ENCODE peak calls at places on chromosomes 5 and 9, in four cellular contexts. E is cardiac muscle cell, I is IMR-90, H is gastrocnemius medialis. S is an unnamed sample.

GRCh38 chr9:121744002-121744686 is 92.7 kb downstream of the DAB2IP start:
- DNase-seq in E (peak), I (peak), H (peak), S (no peak)

GRCh38 chr5:13648822-13649221 is 295.7 kb downstream of the DNAH5 start:
- DNase-seq in E (peak), I (no peak), H (no peak), S (no peak)

GRCh38 chr5:137470111-137470920 is 28.8 kb downstream of the SPOCK1 start:
- DNase-seq in E (no peak), I (peak), H (peak), S (peak)

GRCh38 chr5:154315196-154315595 is 124.7 kb downstream of the GALNT10 start:
- DNase-seq in E (no peak), I (no peak), H (no peak), S (no peak)

GRCh38 chr5:54249210-54250028 is 61.0 kb downstream of the ARL15 start:
- DNase-seq in E (peak), I (peak), H (no peak), S (no peak)

GRCh38 chr5:153498516-153498915 is 8.0 kb downstream of the GRIA1 start:
- DNase-seq in E (no peak), I (no peak), H (no peak), S (peak)

GRCh38 chr9:34556231-34556525 is 33.3 kb downstream of the CNTFR start:
- DNase-seq in E (no peak), I (no peak), H (no peak), S (no peak)

GRCh38 chr5:159097461-159098284 is 2.0 kb downstream of the EBF1 start:
- DNase-seq in E (no peak), I (peak), H (peak), S (peak)

GRCh38 chr5:74851684-74852353 is 14.4 kb downstream of the FAM169A start:
- DNase-seq in E (no peak), I (peak), H (no peak), S (peak)

GRCh38 chr5:139863855-139864558 is 68.4 kb downstream of the PSD2 start:
- DNase-seq in E (peak), I (peak), H (peak), S (peak)

GRCh38 chr5:131303537-131303936 is 39.7 kb downstream of the CDC42SE2 start:
- DNase-seq in E (no peak), I (peak), H (no peak), S (peak)

DNA sequence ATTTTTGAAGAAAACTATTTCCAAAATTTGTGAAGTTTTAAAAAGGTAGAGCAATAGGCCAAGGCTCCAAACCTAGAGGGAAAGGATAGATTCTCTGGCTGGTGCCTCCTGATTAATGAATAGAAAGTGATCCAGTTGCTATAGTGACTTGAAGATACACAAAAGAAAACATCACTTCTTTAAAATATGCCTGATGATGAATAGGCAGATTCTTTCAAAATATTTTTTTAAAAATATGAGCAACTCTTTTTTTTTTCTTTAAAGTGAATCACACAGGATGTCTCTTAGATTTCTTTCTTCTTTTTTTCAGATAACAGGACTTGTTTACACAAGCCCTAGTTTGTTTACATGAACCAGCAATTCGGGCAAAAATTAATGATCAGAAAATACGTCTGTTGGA is 124.4 kb downstream of the RFK start:
- DNase-seq in E (no peak), I (peak), H (no peak), S (no peak)
- TF ChIP-seq CTCF in E (no peak), I (no peak), H (no peak), S (no peak)

GRCh38 chr5:134116291-134116690 is 1.8 kb downstream of the TCF7 start:
- DNase-seq in E (no peak), I (no peak), H (no peak), S (no peak)
- TF ChIP-seq CTCF in E (no peak), I (no peak), H (no peak), S (no peak)

DNA sequence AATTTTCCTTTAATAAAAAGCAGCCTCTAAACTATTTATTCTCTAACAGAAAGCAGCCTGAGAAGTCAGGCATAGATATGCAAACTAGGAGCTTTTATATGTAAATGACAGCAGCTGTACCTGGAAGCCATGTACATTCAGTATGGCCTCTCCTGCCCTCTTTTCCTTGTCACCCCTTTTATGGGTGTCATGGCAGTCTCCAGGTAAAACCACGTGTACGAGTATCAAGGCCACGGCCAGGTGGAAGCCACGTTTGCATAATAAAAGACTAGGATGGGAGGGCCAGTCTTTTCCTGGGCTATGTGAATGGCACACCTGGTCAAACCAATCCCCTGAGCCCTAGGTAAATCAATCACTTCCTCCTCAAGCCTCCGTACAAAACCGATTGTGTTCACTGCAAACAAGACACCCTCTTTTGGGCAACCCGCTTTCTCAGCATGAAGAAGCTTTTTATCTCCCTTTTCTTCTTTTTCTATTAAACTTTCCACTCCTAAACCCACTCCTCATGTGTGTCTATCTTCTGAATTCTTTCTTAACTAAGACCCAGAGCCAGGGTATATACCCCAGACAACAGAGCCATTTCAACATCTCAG is 419.5 kb upstream of the CTNND2 start:
- DNase-seq in E (no peak), I (no peak), H (no peak), S (no peak)
- TF ChIP-seq CTCF in E (no peak), I (no peak), H (no peak), S (no peak)

GRCh38 chr5:111775224-111775623 is 18.2 kb upstream of the NREP start:
- DNase-seq in E (no peak), I (peak), H (no peak), S (peak)

GRCh38 chr5:111776903-111777302 is 19.9 kb upstream of the NREP start:
- DNase-seq in E (no peak), I (no peak), H (no peak), S (no peak)

GRCh38 chr5:111774525-111774924 is 17.5 kb upstream of the NREP start:
- DNase-seq in E (peak), I (peak), H (no peak), S (peak)

GRCh38 chr5:111777382-111777781 is 20.4 kb upstream of the NREP start:
- DNase-seq in E (no peak), I (no peak), H (no peak), S (no peak)

DNA sequence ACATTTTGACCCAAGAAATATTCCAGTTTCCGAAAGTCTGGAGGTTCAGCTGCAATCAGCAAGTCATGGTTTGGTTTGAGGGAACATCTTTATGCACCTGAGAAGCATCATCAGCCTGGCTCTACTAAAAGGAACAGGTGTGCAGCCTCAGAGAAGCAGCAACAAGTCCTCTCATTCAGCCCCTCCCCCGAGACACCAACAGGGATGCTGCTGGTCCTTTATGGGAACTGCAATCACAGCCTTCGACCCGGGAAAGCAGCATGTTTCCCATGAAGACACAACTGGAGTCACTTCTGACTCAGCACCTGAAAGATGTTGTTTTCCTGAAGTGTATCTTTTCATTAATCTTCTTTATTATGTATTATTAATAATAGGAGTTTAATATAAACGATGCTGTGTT is 15.5 kb upstream of the NREP start:
- DNase-seq in E (no peak), I (peak), H (no peak), S (no peak)
- TF ChIP-seq CTCF in E (no peak), I (no peak), H (no peak), S (no peak)

GRCh38 chr9:99826579-99826978 is 4.9 kb downstream of the NR4A3 start:
- DNase-seq in E (no peak), I (no peak), H (no peak), S (no peak)

GRCh38 chr9:99822596-99823391 is 1.1 kb downstream of the NR4A3 start:
- DNase-seq in E (peak), I (peak), H (peak), S (peak)

GRCh38 chr9:99825158-99826046 is 3.7 kb downstream of the NR4A3 start:
- DNase-seq in E (no peak), I (no peak), H (no peak), S (no peak)

GRCh38 chr9:99823392-99824377 is 2.0 kb downstream of the NR4A3 start:
- DNase-seq in E (peak), I (peak), H (no peak), S (peak)

GRCh38 chr9:99824378-99825157 is 2.9 kb downstream of the NR4A3 start:
- DNase-seq in E (peak), I (no peak), H (no peak), S (peak)
- TF ChIP-seq CTCF in E (peak), I (peak), H (peak), S (peak)

GRCh38 chr9:81570083-81570482 is 119.3 kb downstream of the TLE1 start:
- DNase-seq in E (no peak), I (no peak), H (no peak), S (no peak)

GRCh38 chr9:81578606-81579005 is 110.7 kb downstream of the TLE1 start:
- DNase-seq in E (no peak), I (peak), H (no peak), S (no peak)

GRCh38 chr9:81574399-81574798 is 114.9 kb downstream of the TLE1 start:
- DNase-seq in E (no peak), I (peak), H (no peak), S (peak)

GRCh38 chr9:81575976-81576375 is 113.4 kb downstream of the TLE1 start:
- DNase-seq in E (no peak), I (peak), H (no peak), S (peak)

DNA sequence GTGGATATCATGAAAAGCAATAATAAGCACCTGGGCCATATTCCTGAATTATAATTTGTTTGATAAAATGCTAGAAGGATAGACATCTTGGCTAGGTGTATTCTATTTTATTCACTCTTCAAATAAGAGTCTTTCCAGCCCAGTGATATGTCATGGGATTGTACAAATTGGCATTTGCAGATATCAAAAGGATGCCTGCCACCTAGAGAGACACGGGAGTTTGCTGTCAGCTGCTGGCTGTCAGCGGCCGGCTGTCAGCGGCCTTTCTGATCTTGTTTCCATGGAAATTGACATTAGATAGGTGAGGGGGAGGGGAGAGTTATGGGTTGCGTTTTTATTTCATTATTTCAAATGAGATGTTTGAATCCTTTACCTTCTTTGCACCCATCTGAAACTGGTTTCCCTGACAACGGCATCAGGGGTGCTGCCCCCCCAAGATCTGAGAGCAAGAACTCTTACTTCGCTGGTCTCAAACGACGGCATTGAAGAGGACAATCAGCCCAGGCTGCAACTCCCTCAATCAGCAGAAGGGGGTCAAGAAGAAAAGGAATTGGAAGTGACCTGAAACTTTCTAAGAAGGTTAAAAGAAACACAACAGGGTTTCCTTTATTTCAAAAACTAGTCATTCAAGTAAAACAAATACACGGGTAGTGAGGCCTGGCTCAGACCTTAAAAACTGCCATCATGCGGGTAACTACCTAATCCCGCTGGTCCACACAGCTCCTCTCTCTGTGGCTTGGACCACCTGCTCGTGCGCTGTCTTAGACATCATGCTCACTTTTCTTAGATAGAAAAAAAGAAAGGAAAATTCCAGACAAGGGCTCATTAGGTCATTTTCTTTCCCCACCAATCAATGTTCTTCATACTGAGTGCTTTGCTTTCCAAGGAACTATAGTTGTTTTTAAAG is 115.7 kb downstream of the TLE1 start:
- DNase-seq in E (no peak), I (no peak), H (no peak), S (no peak)
- TF ChIP-seq CTCF in E (no peak), I (no peak), H (no peak), S (no peak)

DNA sequence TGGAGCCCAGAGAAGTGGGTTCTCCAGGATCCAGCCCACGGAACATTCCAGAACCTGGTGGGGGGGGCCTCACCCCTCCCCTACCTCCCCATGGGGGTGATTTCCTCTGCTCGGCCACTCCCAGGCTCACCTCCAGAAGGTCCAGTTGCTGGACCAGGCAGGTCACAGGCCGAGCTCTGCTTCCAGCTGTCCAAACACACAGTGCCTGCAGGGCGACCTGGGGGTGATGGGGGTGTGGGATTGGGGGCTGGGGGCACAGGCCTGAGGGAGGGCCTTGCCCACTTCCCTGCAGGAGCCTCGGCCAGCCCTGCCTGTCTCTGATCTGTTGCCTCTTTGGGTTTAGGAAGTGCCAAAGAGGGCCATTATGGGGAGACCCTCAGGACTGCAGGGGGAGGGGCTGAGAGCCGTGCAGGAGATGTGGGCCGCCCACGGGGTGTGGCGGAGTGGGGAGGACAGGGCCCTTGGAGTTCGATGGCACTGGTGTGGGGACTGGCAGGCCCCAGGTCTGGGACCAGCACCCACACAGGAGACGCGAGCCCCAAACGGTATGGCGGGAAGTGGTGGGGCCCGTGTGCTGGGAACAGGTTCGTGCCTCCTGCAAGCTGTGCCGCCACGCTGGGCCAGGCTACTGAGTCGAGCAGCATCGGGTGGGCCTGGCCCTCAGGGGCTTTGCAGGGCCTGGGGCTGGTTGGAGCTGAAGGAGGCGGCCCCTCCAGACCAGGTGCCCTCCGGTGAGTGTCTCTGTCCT is 45.6 kb upstream of the EGFL7 start:
- DNase-seq in E (no peak), I (no peak), H (no peak), S (no peak)
- TF ChIP-seq CTCF in E (no peak), I (no peak), H (no peak), S (no peak)

DNA sequence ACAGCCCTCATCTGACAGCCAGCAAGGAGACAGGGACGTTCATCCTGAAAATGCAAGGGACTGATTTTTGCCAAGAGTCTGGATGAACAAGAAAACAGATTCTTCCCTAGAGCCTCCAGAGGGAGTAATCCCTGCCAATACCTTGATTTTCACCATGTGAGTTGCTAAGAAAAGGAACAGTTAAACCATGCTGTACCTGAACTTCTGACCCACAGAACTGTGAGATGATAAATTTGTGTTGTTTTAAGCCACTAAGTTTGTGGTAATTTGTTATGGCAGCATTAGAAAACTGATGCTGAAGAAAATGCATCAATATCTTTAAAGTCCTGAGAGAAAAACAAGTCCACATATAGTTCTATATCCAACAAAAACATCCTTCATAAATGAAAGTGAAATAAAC is 153.9 kb upstream of the ADAMTSL1 start:
- DNase-seq in E (no peak), I (peak), H (no peak), S (peak)
- TF ChIP-seq CTCF in E (peak), I (no peak), H (no peak), S (peak)

DNA sequence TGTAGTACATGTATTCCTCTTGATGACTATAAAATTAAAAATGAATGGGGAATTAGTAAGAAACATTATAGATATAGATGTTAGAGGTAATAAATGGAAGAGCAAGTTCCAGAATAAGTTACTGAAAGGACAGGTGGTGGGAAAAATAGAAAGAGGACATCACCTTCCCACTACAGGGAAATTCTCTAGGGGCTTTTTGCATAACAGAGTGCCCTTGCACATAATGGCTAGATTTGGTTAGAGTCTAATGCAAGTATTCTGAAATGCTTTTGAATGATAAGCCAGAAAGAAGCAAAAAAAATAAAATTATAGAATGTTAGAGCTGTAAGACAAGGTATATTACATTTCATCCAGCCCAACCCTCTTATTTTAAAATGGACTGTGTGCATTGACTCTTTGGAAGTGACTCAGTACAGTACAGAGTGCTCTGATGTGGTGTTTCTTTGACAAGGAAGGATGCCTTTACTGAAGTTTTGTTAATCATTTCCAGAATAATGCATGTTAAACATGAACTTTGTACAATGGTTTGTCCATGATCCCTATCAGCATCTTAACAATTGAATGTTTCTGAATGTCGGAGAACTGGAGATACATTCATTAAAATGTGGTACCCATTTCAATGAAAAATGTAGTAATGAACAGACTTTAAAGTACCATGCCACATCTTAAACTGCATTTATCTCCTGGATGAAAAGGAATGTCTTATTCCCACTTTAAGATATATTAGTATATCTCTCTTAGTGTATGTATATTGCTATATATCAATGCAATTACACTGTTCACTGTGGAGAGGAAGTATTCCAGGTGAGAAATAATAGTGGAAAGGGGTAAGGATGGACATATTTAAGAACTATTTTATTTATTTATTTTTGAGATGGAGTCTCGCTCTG is 391.1 kb downstream of the ADGRV1 start:
- DNase-seq in E (no peak), I (no peak), H (no peak), S (no peak)
- TF ChIP-seq CTCF in E (no peak), I (no peak), H (no peak), S (no peak)